ENCODE peak calls at places on chromosomes 6 and 20, in six cellular contexts. K is endothelial cell of umbilical vein, N is fibroblast of lung, I is A549, H is mammary epithelial cell, V is GM23338. S is an unnamed sample.

GRCh38 chr20:45449528-45449927 is 20.0 kb upstream of the WFDC2 start:
- DNase-seq in K (no peak), N (no peak), I (no peak), V (peak; percentile 22), H (no peak), S (no peak)

GRCh38 chr6:149567846-149568585 is 1.8 kb downstream of the GINM1 start:
- DNase-seq in N (no peak), I (no peak), K (no peak), V (no peak), H (no peak), S (no peak)

GRCh38 chr20:4601630-4602296 is 119.9 kb upstream of the PRND start:
- DNase-seq in I (no peak), N (peak; percentile 43), H (peak; percentile 68), K (peak; percentile 26), V (no peak), S (peak; percentile 83)

GRCh38 chr6:156423829-156424228 is 353.3 kb upstream of the ARID1B start:
- DNase-seq in V (no peak), H (no peak), I (no peak), K (no peak), N (no peak), S (no peak)

GRCh38 chr6:112010328-112010727 is 43.6 kb upstream of the CCN6 start:
- DNase-seq in I (no peak), N (no peak), K (no peak), H (peak; percentile 21), V (no peak), S (no peak)

GRCh38 chr6:128244751-128245405 is 275.5 kb downstream of the PTPRK start:
- DNase-seq in N (no peak), I (no peak), V (no peak), K (no peak), H (no peak), S (no peak)

GRCh38 chr20:40563296-40563950 is 125.6 kb downstream of the MAFB start:
- DNase-seq in K (peak; percentile 35), H (peak; percentile 73), I (peak; percentile 64), N (peak; percentile 85), V (no peak), S (peak; percentile 78)

GRCh38 chr6:43833223-43833995 is 63.4 kb downstream of the VEGFA start:
- DNase-seq in K (no peak), H (no peak), V (no peak), I (no peak), N (no peak), S (no peak)

GRCh38 chr20:44586289-44586911 is 4.0 kb downstream of the PKIG start:
- DNase-seq in V (no peak), N (no peak), I (no peak), H (no peak), K (peak; percentile 30), S (no peak)

GRCh38 chr6:123655520-123656306 is 19.0 kb upstream of the TRDN start:
- DNase-seq in H (peak; percentile 11), I (no peak), N (peak; percentile 12), K (peak; percentile 43), V (no peak), S (no peak)

GRCh38 chr20:51631011-51631950 is 88.8 kb upstream of the NFATC2 start:
- DNase-seq in K (peak; percentile 100), N (peak; percentile 99), I (peak; percentile 94), H (peak; percentile 92), V (no peak), S (peak; percentile 62)

GRCh38 chr20:63160641-63161175 is 55.2 kb downstream of the YTHDF1 start:
- DNase-seq in K (no peak), I (no peak), V (no peak), N (no peak), H (no peak), S (no peak)

GRCh38 chr6:36915599-36915998 is 29.8 kb downstream of the C6orf89 start:
- DNase-seq in I (no peak), H (no peak), N (no peak), K (no peak), V (no peak), S (no peak)

GRCh38 chr6:118897386-118897785 is 3.4 kb downstream of the ASF1A start:
- DNase-seq in V (no peak), K (no peak), I (no peak), N (no peak), H (no peak), S (no peak)

GRCh38 chr6:122903266-122903915 is 92.6 kb upstream of the CLVS2 start:
- DNase-seq in H (no peak), V (no peak), K (no peak), I (no peak), N (no peak), S (no peak)

GRCh38 chr20:45892049-45892816 is 1.1 kb downstream of the CTSA start:
- DNase-seq in I (peak; percentile 50), V (peak; percentile 21), K (peak; percentile 35), N (peak; percentile 57), H (peak; percentile 24), S (peak; percentile 39)

GRCh38 chr6:1498491-1499113 is 109.2 kb downstream of the FOXF2 start:
- DNase-seq in I (no peak), V (peak; percentile 27), H (no peak), N (peak; percentile 29), K (no peak), S (no peak)

GRCh38 chr6:40723967-40724366 is 136.8 kb upstream of the LRFN2 start:
- DNase-seq in H (peak; percentile 5), N (no peak), K (no peak), I (no peak), V (no peak), S (no peak)

GRCh38 chr6:43215066-43215465 is 14.2 kb downstream of the DNPH1 start:
- DNase-seq in K (no peak), V (no peak), I (no peak), N (no peak), H (no peak), S (no peak)

GRCh38 chr20:3739926-3740599 is 7.6 kb downstream of the HSPA12B start:
- DNase-seq in K (no peak), I (no peak), V (no peak), H (no peak), N (no peak), S (no peak)

DNA sequence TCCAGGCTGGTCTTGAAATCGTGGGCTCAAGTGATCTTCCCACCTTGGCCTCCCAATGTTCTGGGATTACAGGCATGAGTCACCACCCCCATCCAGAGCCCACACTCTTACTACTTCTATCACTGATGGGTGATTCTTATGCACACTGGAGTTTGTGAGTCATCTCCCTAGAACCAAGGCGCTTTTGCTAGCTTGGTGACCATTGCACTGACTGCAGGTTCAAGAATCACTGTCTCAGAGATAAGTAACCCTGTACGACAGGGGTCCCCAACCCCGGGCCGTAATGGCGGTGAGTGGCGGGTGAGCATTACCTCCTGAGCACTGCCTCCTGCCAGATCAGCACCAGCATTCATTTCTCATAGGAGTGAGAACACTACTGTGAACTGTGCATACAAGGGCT is 118.8 kb downstream of the MAP3K7 start:
- DNase-seq in K (no peak), I (no peak), V (no peak), H (peak; percentile 78), N (peak; percentile 46), S (no peak)
- H3K4me1 ChIP-seq in K (no peaks in the 10 kb centered on the region), I (no peaks in the 10 kb centered on the region), V (no peaks in the 10 kb centered on the region), H (peaks cover 12% of the 10 kb centered on the region), N (no peaks in the 10 kb centered on the region), S (no peaks in the 10 kb centered on the region)

GRCh38 chr20:50403565-50404418 is 106.4 kb upstream of the PTPN1 start:
- DNase-seq in H (no peak), K (no peak), V (no peak), I (no peak), N (peak; percentile 40), S (peak; percentile 19)
- H3K4me2 ChIP-seq in H (no peak overlapping the region), K (no peak overlapping the region), V (no peak overlapping the region), I (peak overlapping the region; percentile 5), N (no peak overlapping the region), S (peak overlapping the region; percentile 43)

DNA sequence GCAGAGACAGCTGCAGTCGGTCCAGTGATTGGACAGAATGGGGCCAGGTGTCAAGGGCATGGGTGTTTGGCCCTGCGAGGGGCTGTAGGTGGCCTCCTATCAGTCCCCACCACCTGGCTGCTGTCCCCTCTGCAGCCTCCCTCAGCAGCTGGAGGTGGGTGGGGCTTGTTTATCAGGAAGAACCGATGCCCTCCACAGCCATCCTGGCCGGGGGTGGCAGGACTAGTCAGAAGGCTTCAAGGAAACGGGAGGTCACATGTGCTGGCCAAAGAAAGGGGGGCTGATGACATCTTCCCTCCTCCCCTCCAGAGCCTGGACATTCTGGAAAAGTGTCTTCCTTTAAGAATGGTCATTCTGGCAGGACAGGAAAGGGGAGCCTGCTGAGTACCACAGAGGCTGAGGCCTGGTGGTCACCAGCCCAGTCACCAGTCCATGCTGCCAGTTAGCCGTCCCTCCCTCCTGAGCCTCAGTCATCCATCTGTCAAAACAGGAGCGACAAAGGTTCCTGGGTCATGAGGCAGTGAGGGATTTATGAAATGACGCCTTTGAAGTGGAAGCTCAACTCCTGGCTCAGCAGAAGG is 4.1 kb downstream of the FAM210B start:
- DNase-seq in V (peak; percentile 31), K (peak; percentile 44), N (no peak), I (no peak), H (no peak), S (no peak)
- H3K4me1 ChIP-seq in V (peaks cover 14% of the 10 kb centered on the region), K (peaks cover 6% of the 10 kb centered on the region), N (peaks cover 7% of the 10 kb centered on the region), I (no peaks in the 10 kb centered on the region), H (peaks cover 32% of the 10 kb centered on the region), S (peaks cover 15% of the 10 kb centered on the region)

DNA sequence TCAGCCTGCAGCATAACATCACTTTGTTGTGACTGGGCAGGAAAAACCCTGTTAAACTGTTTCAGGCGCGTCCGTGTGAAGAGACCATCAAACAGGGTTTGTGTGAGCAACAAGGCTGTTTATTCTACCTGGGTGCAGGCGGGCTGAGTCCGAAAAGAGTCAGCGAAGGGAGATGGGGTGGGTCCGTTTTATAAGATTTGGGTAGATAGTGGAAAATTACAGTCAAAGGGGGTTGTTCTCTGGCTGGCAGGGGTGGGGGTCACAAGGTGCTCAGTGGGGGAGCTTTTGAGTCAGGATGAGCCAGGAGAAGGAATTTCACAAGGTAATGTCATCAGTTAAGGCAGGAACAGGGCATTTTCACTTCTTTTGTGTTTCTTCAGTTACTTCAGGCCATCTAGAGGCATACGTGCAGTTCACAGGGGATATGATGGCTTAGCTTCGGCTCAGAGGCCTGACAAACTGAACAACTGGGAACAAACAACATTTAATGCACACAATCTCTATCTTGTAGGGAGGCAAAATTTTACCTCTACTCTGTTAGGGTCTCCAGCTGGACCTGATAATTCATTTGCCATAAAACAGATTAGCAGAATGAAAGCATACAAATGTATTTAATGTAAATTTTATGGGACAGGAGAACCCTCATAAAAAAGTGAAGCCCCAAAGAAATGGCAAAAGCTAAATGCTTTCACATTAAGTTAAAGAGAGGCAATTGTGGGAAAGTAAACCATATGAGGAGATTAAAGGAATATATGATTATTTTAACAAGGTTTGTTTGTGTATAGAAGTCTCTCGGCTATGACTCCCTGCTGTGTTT is 58.3 kb upstream of the HFE start:
- DNase-seq in I (peak; percentile 46), N (no peak), H (no peak), K (no peak), V (peak; percentile 61), S (no peak)
- H3K4me2 ChIP-seq in I (peak overlapping the region; percentile 94), N (no peak overlapping the region), H (no peak overlapping the region), K (no peak overlapping the region), V (peak overlapping the region; percentile 91), S (no peak overlapping the region)

GRCh38 chr20:58894652-58895051 is 42.1 kb downstream of the GNAS start:
- DNase-seq in N (no peak), H (no peak), I (no peak), K (no peak), V (no peak), S (no peak)

GRCh38 chr20:58896820-58897219 is 44.3 kb downstream of the GNAS start:
- DNase-seq in H (no peak), K (no peak), I (no peak), N (no peak), V (no peak), S (no peak)

GRCh38 chr20:58897493-58897892 is 45.0 kb downstream of the GNAS start:
- DNase-seq in K (no peak), H (no peak), N (no peak), V (no peak), I (no peak), S (no peak)

GRCh38 chr20:58895099-58895795 is 42.7 kb downstream of the GNAS start:
- DNase-seq in H (no peak), N (no peak), I (no peak), K (no peak), V (no peak), S (no peak)

GRCh38 chr20:58895796-58896180 is 43.3 kb downstream of the GNAS start:
- DNase-seq in V (no peak), H (no peak), I (no peak), N (no peak), K (no peak), S (no peak)
- H3K4me1 ChIP-seq in V (peaks cover 77% of the 10 kb centered on the region), H (peaks cover 24% of the 10 kb centered on the region), I (peaks cover 37% of the 10 kb centered on the region), N (peaks cover 23% of the 10 kb centered on the region), K (peaks cover 51% of the 10 kb centered on the region), S (peaks cover 23% of the 10 kb centered on the region)